ENCODE peak calls at places on chromosomes 3 and 15, in seven cellular contexts. One of them, this sample, is unnamed.

GRCh38 chr15:68526269-68526668 is 52.5 kb upstream of the CORO2B start:
- DNase-seq in MCF 10A: no peak
- DNase-seq in left lung: no peak
- DNase-seq in B cell: no peak
- DNase-seq in CD4-positive, alpha-beta T cell: no peak
- DNase-seq in heart left ventricle: no peak
- DNase-seq in HCT116: no peak
- DNase-seq in this sample: no peak

GRCh38 chr3:171672538-171672937 is 137.7 kb downstream of the PLD1 start:
- DNase-seq in heart left ventricle: no peak
- DNase-seq in HCT116: no peak
- DNase-seq in B cell: no peak
- DNase-seq in MCF 10A: no peak
- DNase-seq in CD4-positive, alpha-beta T cell: no peak
- DNase-seq in left lung: no peak
- DNase-seq in this sample: no peak

GRCh38 chr3:106819445-106819844 is 557.8 kb upstream of the CCDC54 start:
- DNase-seq in MCF 10A: no peak
- DNase-seq in HCT116: no peak
- DNase-seq in B cell: no peak
- DNase-seq in left lung: no peak
- DNase-seq in CD4-positive, alpha-beta T cell: no peak
- DNase-seq in heart left ventricle: no peak
- DNase-seq in this sample: no peak

GRCh38 chr3:45907769-45908705 is 21.7 kb downstream of the CCR9 start:
- DNase-seq in MCF 10A: peak
- DNase-seq in HCT116: no peak
- DNase-seq in B cell: no peak
- DNase-seq in left lung: no peak
- DNase-seq in CD4-positive, alpha-beta T cell: no peak
- DNase-seq in heart left ventricle: no peak
- DNase-seq in this sample: no peak

GRCh38 chr15:90934256-90934948 is 683 bp upstream of the UNC45A start:
- DNase-seq in CD4-positive, alpha-beta T cell: peak
- DNase-seq in heart left ventricle: peak
- DNase-seq in HCT116: peak
- DNase-seq in B cell: peak
- DNase-seq in left lung: peak
- DNase-seq in MCF 10A: peak
- DNase-seq in this sample: peak

GRCh38 chr15:57769266-57769665 is 62.8 kb downstream of the POLR2M start:
- DNase-seq in heart left ventricle: peak
- DNase-seq in B cell: no peak
- DNase-seq in MCF 10A: no peak
- DNase-seq in left lung: no peak
- DNase-seq in CD4-positive, alpha-beta T cell: no peak
- DNase-seq in HCT116: no peak
- DNase-seq in this sample: no peak

GRCh38 chr15:65646486-65646885 is 24.7 kb downstream of the SLC24A1 start:
- DNase-seq in MCF 10A: no peak
- DNase-seq in CD4-positive, alpha-beta T cell: no peak
- DNase-seq in heart left ventricle: no peak
- DNase-seq in B cell: no peak
- DNase-seq in HCT116: no peak
- DNase-seq in left lung: no peak
- DNase-seq in this sample: no peak

GRCh38 chr3:129820587-129820986 is 72.9 kb downstream of the TMCC1 start:
- DNase-seq in MCF 10A: no peak
- DNase-seq in HCT116: no peak
- DNase-seq in B cell: no peak
- DNase-seq in heart left ventricle: no peak
- DNase-seq in CD4-positive, alpha-beta T cell: no peak
- DNase-seq in left lung: no peak
- DNase-seq in this sample: no peak

GRCh38 chr3:9230596-9230995 is 18.9 kb downstream of the SRGAP3 start:
- DNase-seq in MCF 10A: no peak
- DNase-seq in HCT116: no peak
- DNase-seq in left lung: no peak
- DNase-seq in CD4-positive, alpha-beta T cell: no peak
- DNase-seq in heart left ventricle: no peak
- DNase-seq in B cell: no peak
- DNase-seq in this sample: no peak

GRCh38 chr3:30492581-30493192 is 113.7 kb upstream of the TGFBR2 start:
- DNase-seq in B cell: no peak
- DNase-seq in HCT116: no peak
- DNase-seq in CD4-positive, alpha-beta T cell: no peak
- DNase-seq in heart left ventricle: no peak
- DNase-seq in MCF 10A: peak
- DNase-seq in left lung: no peak
- DNase-seq in this sample: no peak

GRCh38 chr15:88331291-88331690 is 74.8 kb upstream of the NTRK3 start:
- DNase-seq in MCF 10A: no peak
- DNase-seq in left lung: no peak
- DNase-seq in HCT116: peak
- DNase-seq in heart left ventricle: peak
- DNase-seq in B cell: peak
- DNase-seq in CD4-positive, alpha-beta T cell: peak
- DNase-seq in this sample: peak

GRCh38 chr15:40471778-40472130 is 970 bp downstream of the CHST14 start:
- DNase-seq in left lung: no peak
- DNase-seq in heart left ventricle: no peak
- DNase-seq in CD4-positive, alpha-beta T cell: no peak
- DNase-seq in B cell: no peak
- DNase-seq in HCT116: no peak
- DNase-seq in MCF 10A: no peak
- DNase-seq in this sample: no peak

GRCh38 chr15:42736178-42736792 is 643 bp downstream of the CDAN1 start:
- DNase-seq in MCF 10A: no peak
- DNase-seq in heart left ventricle: no peak
- DNase-seq in HCT116: no peak
- DNase-seq in CD4-positive, alpha-beta T cell: no peak
- DNase-seq in B cell: peak
- DNase-seq in left lung: no peak
- DNase-seq in this sample: peak

GRCh38 chr3:114378760-114379159 is 84.9 kb downstream of the TIGIT start:
- DNase-seq in MCF 10A: no peak
- DNase-seq in HCT116: no peak
- DNase-seq in heart left ventricle: no peak
- DNase-seq in B cell: peak
- DNase-seq in CD4-positive, alpha-beta T cell: no peak
- DNase-seq in left lung: no peak
- DNase-seq in this sample: no peak

GRCh38 chr15:65559941-65560340 is 29.7 kb downstream of the HACD3 start:
- DNase-seq in B cell: no peak
- DNase-seq in heart left ventricle: no peak
- DNase-seq in MCF 10A: no peak
- DNase-seq in HCT116: no peak
- DNase-seq in CD4-positive, alpha-beta T cell: no peak
- DNase-seq in left lung: no peak
- DNase-seq in this sample: no peak

GRCh38 chr3:197748597-197749314 is 927 bp upstream of the FYTTD1 start:
- DNase-seq in heart left ventricle: no peak
- DNase-seq in B cell: no peak
- DNase-seq in HCT116: no peak
- DNase-seq in left lung: no peak
- DNase-seq in CD4-positive, alpha-beta T cell: no peak
- DNase-seq in MCF 10A: no peak
- DNase-seq in this sample: no peak

GRCh38 chr15:54567408-54568040 is 589.3 kb downstream of the UNC13C start:
- DNase-seq in HCT116: no peak
- DNase-seq in B cell: no peak
- DNase-seq in heart left ventricle: no peak
- DNase-seq in CD4-positive, alpha-beta T cell: no peak
- DNase-seq in MCF 10A: no peak
- DNase-seq in left lung: no peak
- DNase-seq in this sample: no peak

GRCh38 chr3:138329127-138329983 is at the start of gene NME9:
- DNase-seq in B cell: peak
- DNase-seq in HCT116: peak
- DNase-seq in CD4-positive, alpha-beta T cell: peak
- DNase-seq in heart left ventricle: peak
- DNase-seq in left lung: peak
- DNase-seq in MCF 10A: peak
- DNase-seq in this sample: peak

GRCh38 chr3:138329984-138330293 is 288 bp upstream of the NME9 start:
- DNase-seq in heart left ventricle: no peak
- DNase-seq in MCF 10A: no peak
- DNase-seq in CD4-positive, alpha-beta T cell: no peak
- DNase-seq in left lung: no peak
- DNase-seq in B cell: no peak
- DNase-seq in HCT116: no peak
- DNase-seq in this sample: no peak

GRCh38 chr3:138328341-138328740 is 1.3 kb downstream of the NME9 start:
- DNase-seq in heart left ventricle: no peak
- DNase-seq in CD4-positive, alpha-beta T cell: no peak
- DNase-seq in left lung: no peak
- DNase-seq in B cell: no peak
- DNase-seq in HCT116: no peak
- DNase-seq in MCF 10A: no peak
- DNase-seq in this sample: no peak

GRCh38 chr3:138332472-138333073 is 2.9 kb upstream of the NME9 start:
- DNase-seq in B cell: no peak
- DNase-seq in MCF 10A: peak
- DNase-seq in CD4-positive, alpha-beta T cell: no peak
- DNase-seq in left lung: no peak
- DNase-seq in HCT116: peak
- DNase-seq in heart left ventricle: no peak
- DNase-seq in this sample: no peak

DNA sequence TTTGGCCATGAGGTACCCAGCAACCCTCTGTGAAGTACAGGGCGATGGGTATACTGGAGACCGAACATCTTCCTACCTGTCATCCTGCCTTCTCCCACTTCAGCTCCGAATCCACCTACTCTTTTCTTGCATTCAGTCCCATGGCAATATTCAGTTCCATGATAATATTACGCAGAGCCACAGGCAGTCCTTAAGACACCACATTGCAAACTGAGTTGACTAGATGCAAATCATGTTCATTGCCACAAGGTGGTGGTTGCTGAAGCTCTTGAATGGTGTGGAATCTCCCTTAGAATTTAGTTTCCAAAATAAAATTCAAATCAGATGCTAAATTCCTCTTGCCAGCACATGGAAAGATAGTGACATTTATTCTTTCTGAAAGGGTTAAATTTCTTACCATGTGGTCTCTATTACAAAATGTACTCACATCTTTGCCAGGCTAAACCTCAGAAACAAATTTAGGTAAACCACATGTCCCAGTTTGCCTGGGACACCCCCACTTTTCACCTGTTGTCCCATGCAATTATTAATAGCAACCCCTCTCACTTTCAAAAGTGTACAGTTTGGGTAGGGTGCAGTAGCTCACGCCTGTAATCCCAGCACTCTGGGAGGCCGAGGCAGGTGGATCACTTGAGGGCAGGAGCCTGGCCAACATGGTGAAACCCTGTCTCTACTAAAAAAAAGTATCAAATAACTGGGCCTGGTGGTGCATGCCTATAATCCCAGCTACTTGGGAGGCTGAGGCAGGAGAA is 1.7 kb upstream of the NME9 start:
- DNase-seq in MCF 10A: no peak
- DNase-seq in HCT116: no peak
- DNase-seq in heart left ventricle: no peak
- DNase-seq in CD4-positive, alpha-beta T cell: no peak
- DNase-seq in B cell: no peak
- DNase-seq in left lung: no peak
- DNase-seq in this sample: no peak
- TF ChIP-seq CTCF in MCF 10A: peak
- TF ChIP-seq CTCF in HCT116: peak
- TF ChIP-seq CTCF in heart left ventricle: peak
- TF ChIP-seq CTCF in CD4-positive, alpha-beta T cell: no peak
- TF ChIP-seq CTCF in B cell: no peak
- TF ChIP-seq CTCF in left lung: no peak
- TF ChIP-seq CTCF in this sample: no peak

GRCh38 chr15:77044228-77045042 is 26.5 kb downstream of the TSPAN3 start:
- DNase-seq in MCF 10A: no peak
- DNase-seq in heart left ventricle: peak
- DNase-seq in B cell: no peak
- DNase-seq in HCT116: no peak
- DNase-seq in left lung: no peak
- DNase-seq in CD4-positive, alpha-beta T cell: no peak
- DNase-seq in this sample: no peak
- TF ChIP-seq CTCF in MCF 10A: no peak
- TF ChIP-seq CTCF in heart left ventricle: no peak
- TF ChIP-seq CTCF in B cell: no peak
- TF ChIP-seq CTCF in HCT116: no peak
- TF ChIP-seq CTCF in left lung: no peak
- TF ChIP-seq CTCF in CD4-positive, alpha-beta T cell: no peak
- TF ChIP-seq CTCF in this sample: no peak

GRCh38 chr15:52415628-52416027 is 113.1 kb downstream of the MYO5A start:
- DNase-seq in heart left ventricle: no peak
- DNase-seq in CD4-positive, alpha-beta T cell: no peak
- DNase-seq in left lung: no peak
- DNase-seq in B cell: no peak
- DNase-seq in MCF 10A: no peak
- DNase-seq in HCT116: no peak
- DNase-seq in this sample: no peak

GRCh38 chr15:52414936-52415335 is 113.7 kb downstream of the MYO5A start:
- DNase-seq in MCF 10A: no peak
- DNase-seq in CD4-positive, alpha-beta T cell: no peak
- DNase-seq in heart left ventricle: no peak
- DNase-seq in HCT116: no peak
- DNase-seq in left lung: no peak
- DNase-seq in B cell: no peak
- DNase-seq in this sample: no peak

GRCh38 chr15:52417957-52418356 is 110.7 kb downstream of the MYO5A start:
- DNase-seq in B cell: no peak
- DNase-seq in heart left ventricle: no peak
- DNase-seq in CD4-positive, alpha-beta T cell: no peak
- DNase-seq in HCT116: no peak
- DNase-seq in MCF 10A: no peak
- DNase-seq in left lung: no peak
- DNase-seq in this sample: no peak

GRCh38 chr15:52419494-52419893 is 109.2 kb downstream of the MYO5A start:
- DNase-seq in HCT116: no peak
- DNase-seq in CD4-positive, alpha-beta T cell: no peak
- DNase-seq in left lung: no peak
- DNase-seq in heart left ventricle: no peak
- DNase-seq in MCF 10A: no peak
- DNase-seq in B cell: no peak
- DNase-seq in this sample: no peak

DNA sequence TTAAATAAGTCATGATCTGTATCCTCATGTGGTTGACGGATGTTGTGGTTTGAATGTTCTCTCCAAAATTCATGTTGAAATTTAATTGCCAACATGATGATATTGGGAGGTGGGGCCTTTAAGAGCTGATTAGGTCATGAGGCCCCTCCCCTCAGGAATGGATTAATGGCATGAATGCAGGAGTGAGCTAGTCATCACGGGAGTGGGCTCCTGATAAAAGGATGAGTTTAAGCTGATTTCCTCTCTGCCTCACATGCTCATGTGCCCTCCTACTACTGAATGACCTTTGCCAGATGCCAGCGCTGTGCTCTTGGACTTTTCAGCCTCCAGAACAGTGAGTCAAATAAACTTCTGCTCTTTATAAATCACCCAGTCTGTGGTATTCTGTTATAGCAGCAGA is 111.2 kb downstream of the MYO5A start:
- DNase-seq in CD4-positive, alpha-beta T cell: no peak
- DNase-seq in heart left ventricle: no peak
- DNase-seq in B cell: no peak
- DNase-seq in HCT116: no peak
- DNase-seq in MCF 10A: no peak
- DNase-seq in left lung: no peak
- DNase-seq in this sample: no peak
- TF ChIP-seq CTCF in CD4-positive, alpha-beta T cell: no peak
- TF ChIP-seq CTCF in heart left ventricle: no peak
- TF ChIP-seq CTCF in B cell: no peak
- TF ChIP-seq CTCF in HCT116: no peak
- TF ChIP-seq CTCF in MCF 10A: no peak
- TF ChIP-seq CTCF in left lung: no peak
- TF ChIP-seq CTCF in this sample: no peak

GRCh38 chr3:57826286-57826951 is 70.3 kb downstream of the SLMAP start:
- DNase-seq in left lung: no peak
- DNase-seq in HCT116: no peak
- DNase-seq in MCF 10A: no peak
- DNase-seq in B cell: no peak
- DNase-seq in heart left ventricle: no peak
- DNase-seq in CD4-positive, alpha-beta T cell: no peak
- DNase-seq in this sample: no peak
- TF ChIP-seq CTCF in left lung: no peak
- TF ChIP-seq CTCF in HCT116: no peak
- TF ChIP-seq CTCF in MCF 10A: peak
- TF ChIP-seq CTCF in B cell: no peak
- TF ChIP-seq CTCF in heart left ventricle: peak
- TF ChIP-seq CTCF in CD4-positive, alpha-beta T cell: peak
- TF ChIP-seq CTCF in this sample: no peak

This sample was measured in mesothelial cell of epicardium.